ENCODE peak calls at places on chromosomes 5 and 9, in five cellular contexts. G is effector memory CD4-positive, alpha-beta T cell; D is lung; X is HepG2; A is right cardiac atrium. N is an unnamed sample.

GRCh38 chr9:17578911-17579793 is at the start of gene SH3GL2:
- DNase-seq in G (no peak), D (peak; percentile 55), X (no peak), A (peak; percentile 13), N (peak; percentile 7)

GRCh38 chr9:90801507-90802289 is at the start of gene SYK:
- DNase-seq in G (no peak), D (peak; percentile 70), X (no peak), A (peak; percentile 53), N (peak; percentile 6)

GRCh38 chr9:109590945-109591344 is 92.8 kb upstream of the PTPN3 start:
- DNase-seq in G (no peak), D (no peak), X (no peak), A (peak; percentile 20), N (no peak)

GRCh38 chr5:168047669-168048111 is 243.8 kb upstream of the WWC1 start:
- DNase-seq in G (no peak), D (no peak), X (no peak), A (peak; percentile 31), N (no peak)

GRCh38 chr5:10676224-10676623 is 84.8 kb downstream of the DAP start:
- DNase-seq in G (no peak), D (no peak), X (no peak), A (no peak), N (no peak)

GRCh38 chr5:6525910-6526309 is 77.3 kb downstream of the UBE2QL1 start:
- DNase-seq in G (no peak), D (no peak), X (peak; percentile 21), A (no peak), N (no peak)

GRCh38 chr5:151480859-151481258 is 33.5 kb downstream of the SLC36A1 start:
- DNase-seq in G (no peak), D (no peak), X (no peak), A (no peak), N (no peak)

GRCh38 chr5:84393969-84394368 is 9.3 kb upstream of the EDIL3 start:
- DNase-seq in G (no peak), D (no peak), X (no peak), A (peak; percentile 14), N (no peak)

GRCh38 chr5:96297290-96297689 is 135.8 kb downstream of the PCSK1 start:
- DNase-seq in G (no peak), D (no peak), X (peak; percentile 40), A (no peak), N (no peak)

GRCh38 chr5:133873454-133873853 is 95.0 kb downstream of the C5orf15 start:
- DNase-seq in G (no peak), D (no peak), X (no peak), A (no peak), N (no peak)

GRCh38 chr9:94259077-94259847 is at the start of gene ZNF169:
- DNase-seq in G (peak; percentile 70), D (peak; percentile 94), X (peak; percentile 81), A (peak; percentile 93), N (peak; percentile 82)

GRCh38 chr5:119578937-119579336 is 50.4 kb upstream of the FAM170A start:
- DNase-seq in G (no peak), D (no peak), X (peak; percentile 63), A (no peak), N (peak; percentile 59)

GRCh38 chr9:135796784-135797462 is 94.9 kb downstream of the KCNT1 start:
- DNase-seq in G (no peak), D (no peak), X (no peak), A (no peak), N (no peak)

GRCh38 chr9:72256912-72257311 is 107.7 kb downstream of the GDA start:
- DNase-seq in G (no peak), D (no peak), X (no peak), A (no peak), N (no peak)

GRCh38 chr9:91951944-91952520 is 2.0 kb upstream of the ROR2 start:
- DNase-seq in G (no peak), D (no peak), X (no peak), A (no peak), N (no peak)

GRCh38 chr5:168853972-168854371 is 274.8 kb upstream of the PANK3 start:
- DNase-seq in G (no peak), D (no peak), X (no peak), A (no peak), N (no peak)

GRCh38 chr5:150626853-150627276 is 13.6 kb upstream of the SYNPO start:
- DNase-seq in G (no peak), D (no peak), X (no peak), A (peak; percentile 76), N (no peak)

GRCh38 chr9:33374634-33375237 is 27.6 kb downstream of the AQP7 start:
- DNase-seq in G (peak; percentile 34), D (peak; percentile 80), X (peak; percentile 70), A (peak; percentile 69), N (peak; percentile 79)

GRCh38 chr5:53246042-53246836 is 136.7 kb upstream of the MOCS2 start:
- DNase-seq in G (no peak), D (no peak), X (no peak), A (no peak), N (no peak)

GRCh38 chr9:13529321-13530104 is 250.0 kb upstream of the MPDZ start:
- DNase-seq in G (no peak), D (no peak), X (no peak), A (peak; percentile 18), N (no peak)

GRCh38 chr9:132154925-132155324 is 6.9 kb upstream of the NTNG2 start:
- DNase-seq in G (no peak), D (no peak), X (no peak), A (no peak), N (no peak)
- H3K27me3 ChIP-seq in G (peaks cover 5% of the 10 kb centered on the region), D (no peaks in the 10 kb centered on the region), X (peaks cover 9% of the 10 kb centered on the region), A (no peaks in the 10 kb centered on the region), N (no peaks in the 10 kb centered on the region)

DNA sequence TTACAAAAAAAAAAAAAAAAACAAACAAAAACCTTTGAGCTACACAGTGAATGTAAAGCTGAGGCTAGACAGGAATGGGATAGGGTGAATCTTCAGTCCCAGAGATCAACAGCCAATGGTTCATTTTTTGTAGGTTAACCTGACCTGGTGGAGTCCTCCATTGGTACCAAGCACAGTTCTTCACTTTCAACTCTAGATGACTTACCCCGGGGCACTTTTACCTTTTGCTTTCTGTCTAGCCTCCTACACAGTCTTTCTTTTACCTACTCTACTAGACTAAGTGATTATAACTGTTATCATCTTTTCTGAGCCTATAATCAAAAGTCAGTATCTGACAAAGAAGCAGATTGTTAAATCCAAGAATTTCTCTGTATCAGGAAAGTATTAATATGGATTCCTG is 50.9 kb downstream of the ANXA2R start:
- DNase-seq in G (no peak), D (no peak), X (no peak), A (no peak), N (peak; percentile 41)
- H3K27me3 ChIP-seq in G (no peaks in the 10 kb centered on the region), D (no peaks in the 10 kb centered on the region), X (no peaks in the 10 kb centered on the region), A (no peaks in the 10 kb centered on the region), N (no peaks in the 10 kb centered on the region)

GRCh38 chr5:178277346-178277745 is 44.7 kb upstream of the PHYKPL start:
- DNase-seq in G (no peak), D (no peak), X (no peak), A (peak; percentile 3), N (no peak)

GRCh38 chr5:178277866-178278265 is 45.3 kb upstream of the PHYKPL start:
- DNase-seq in G (no peak), D (no peak), X (no peak), A (peak; percentile 10), N (no peak)

GRCh38 chr5:178279026-178279722 is 46.6 kb upstream of the PHYKPL start:
- DNase-seq in G (no peak), D (no peak), X (no peak), A (peak; percentile 9), N (no peak)

GRCh38 chr5:178279723-178280438 is 47.3 kb upstream of the PHYKPL start:
- DNase-seq in G (no peak), D (peak; percentile 90), X (peak; percentile 59), A (peak; percentile 93), N (peak; percentile 28)

GRCh38 chr5:178278358-178279023 is 45.9 kb upstream of the PHYKPL start:
- DNase-seq in G (no peak), D (no peak), X (no peak), A (peak; percentile 2), N (no peak)
- H3K27me3 ChIP-seq in G (peaks cover 7% of the 10 kb centered on the region), D (no peaks in the 10 kb centered on the region), X (peaks cover 2% of the 10 kb centered on the region), A (no peaks in the 10 kb centered on the region), N (no peaks in the 10 kb centered on the region)

GRCh38 chr9:124493794-124494479 is 13.3 kb downstream of the NR5A1 start:
- DNase-seq in G (no peak), D (no peak), X (no peak), A (no peak), N (no peak)
- H3K27me3 ChIP-seq in G (no peaks in the 10 kb centered on the region), D (peaks cover 5% of the 10 kb centered on the region), X (no peaks in the 10 kb centered on the region), A (no peaks in the 10 kb centered on the region), N (no peaks in the 10 kb centered on the region)

GRCh38 chr9:38208206-38208901 is 139.3 kb upstream of the SHB start:
- DNase-seq in G (no peak), D (no peak), X (peak; percentile 20), A (no peak), N (no peak)
- H3K27me3 ChIP-seq in G (no peaks in the 10 kb centered on the region), D (no peaks in the 10 kb centered on the region), X (no peaks in the 10 kb centered on the region), A (no peaks in the 10 kb centered on the region), N (no peaks in the 10 kb centered on the region)

DNA sequence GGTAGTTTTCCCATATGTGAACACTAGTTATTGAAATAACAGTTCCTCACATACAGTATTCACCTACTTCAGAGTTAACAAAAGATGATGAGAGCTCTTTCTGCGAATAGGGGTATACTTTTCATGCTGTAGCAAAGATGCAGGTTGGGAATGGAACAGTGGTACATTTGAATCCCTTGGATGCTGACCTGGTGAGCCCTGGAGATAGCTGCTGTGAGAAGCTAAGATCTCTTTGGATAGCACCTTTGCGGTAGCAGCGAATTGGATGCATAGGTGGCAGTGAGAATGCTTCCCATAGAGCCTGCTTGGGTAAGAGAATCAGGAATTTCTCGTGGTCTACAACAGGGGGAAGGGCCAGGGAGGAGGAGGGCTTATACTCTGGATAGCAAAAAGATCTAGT is 61.2 kb downstream of the NUP214 start:
- DNase-seq in G (no peak), D (no peak), X (no peak), A (no peak), N (no peak)
- H3K27me3 ChIP-seq in G (no peaks in the 10 kb centered on the region), D (no peaks in the 10 kb centered on the region), X (no peaks in the 10 kb centered on the region), A (no peaks in the 10 kb centered on the region), N (no peaks in the 10 kb centered on the region)

DNA sequence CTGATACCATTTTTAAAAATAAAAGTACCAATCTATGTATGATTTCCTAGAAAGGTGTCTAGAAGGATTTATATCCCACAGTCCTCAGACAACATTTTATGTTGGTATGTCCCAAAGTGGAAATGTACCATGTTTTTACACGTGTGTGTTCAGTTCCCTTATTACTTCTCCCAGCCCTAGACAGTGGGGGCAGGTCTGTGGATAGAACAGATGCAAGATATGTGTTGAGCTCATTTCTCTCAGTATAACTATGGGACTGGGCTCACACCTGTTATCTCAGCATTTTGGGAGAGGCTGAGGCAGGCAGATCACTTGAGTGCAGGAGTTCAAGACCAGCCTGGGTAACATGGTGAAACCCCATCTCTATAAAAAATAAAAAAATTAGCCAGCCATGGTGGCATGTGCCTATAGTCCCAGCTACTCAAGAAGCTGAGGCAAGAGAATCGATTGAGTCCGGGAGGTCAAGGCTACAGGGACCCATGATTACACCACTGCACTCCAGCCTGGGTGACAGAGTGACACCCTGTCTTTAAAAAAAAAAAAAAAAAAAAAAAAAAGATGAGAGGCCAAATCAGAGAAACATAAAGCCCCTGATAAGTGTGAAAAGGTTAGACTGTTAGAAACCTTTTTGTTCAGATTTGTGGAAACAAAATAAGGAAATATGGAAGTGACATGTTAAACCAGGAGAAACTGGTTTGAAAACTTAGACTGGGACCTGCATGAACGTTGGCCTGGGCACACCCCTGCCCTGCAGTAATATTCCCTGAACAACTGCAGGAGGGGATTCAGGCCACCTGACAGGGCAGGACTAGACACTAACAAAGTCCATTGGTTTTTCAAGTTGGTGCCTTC is 7.4 kb upstream of the SLC2A8 start:
- DNase-seq in G (no peak), D (no peak), X (peak; percentile 43), A (no peak), N (no peak)
- H3K27me3 ChIP-seq in G (peaks cover 16% of the 10 kb centered on the region), D (no peaks in the 10 kb centered on the region), X (no peaks in the 10 kb centered on the region), A (no peaks in the 10 kb centered on the region), N (peaks cover 36% of the 10 kb centered on the region)